ENCODE peak calls at places on chromosomes 3 and 15, in four cellular contexts. One of them, this sample, is unnamed.

GRCh38 chr15:99202176-99202552 is 47.2 kb downstream of the TTC23 start:
- DNase-seq in CD4-positive, CD25-positive, alpha-beta regulatory T cell: no peak
- DNase-seq in mucosa of descending colon: no peak
- DNase-seq in neural progenitor cell: no peak
- DNase-seq in this sample: no peak

GRCh38 chr3:52406231-52406661 is 38.7 kb downstream of the SEMA3G start:
- DNase-seq in neural progenitor cell: no peak
- DNase-seq in mucosa of descending colon: peak
- DNase-seq in CD4-positive, CD25-positive, alpha-beta regulatory T cell: no peak
- DNase-seq in this sample: peak

GRCh38 chr15:29890761-29891457 is 68.6 kb upstream of the TJP1 start:
- DNase-seq in CD4-positive, CD25-positive, alpha-beta regulatory T cell: no peak
- DNase-seq in mucosa of descending colon: no peak
- DNase-seq in neural progenitor cell: no peak
- DNase-seq in this sample: no peak

GRCh38 chr3:188929138-188929537 is 242.6 kb upstream of the TPRG1 start:
- DNase-seq in CD4-positive, CD25-positive, alpha-beta regulatory T cell: no peak
- DNase-seq in mucosa of descending colon: no peak
- DNase-seq in neural progenitor cell: peak
- DNase-seq in this sample: no peak

GRCh38 chr3:192831801-192832347 is 85.8 kb downstream of the MB21D2 start:
- DNase-seq in mucosa of descending colon: no peak
- DNase-seq in CD4-positive, CD25-positive, alpha-beta regulatory T cell: no peak
- DNase-seq in neural progenitor cell: no peak
- DNase-seq in this sample: no peak

GRCh38 chr3:68070186-68070585 is 415.8 kb upstream of the SUCLG2 start:
- DNase-seq in neural progenitor cell: no peak
- DNase-seq in CD4-positive, CD25-positive, alpha-beta regulatory T cell: no peak
- DNase-seq in mucosa of descending colon: no peak
- DNase-seq in this sample: no peak

GRCh38 chr3:141998674-141999290 is 122.3 kb downstream of the ATP1B3 start:
- DNase-seq in neural progenitor cell: no peak
- DNase-seq in mucosa of descending colon: no peak
- DNase-seq in CD4-positive, CD25-positive, alpha-beta regulatory T cell: peak
- DNase-seq in this sample: no peak

GRCh38 chr3:39569095-39569494 is 101.6 kb downstream of the MOBP start:
- DNase-seq in neural progenitor cell: no peak
- DNase-seq in CD4-positive, CD25-positive, alpha-beta regulatory T cell: no peak
- DNase-seq in mucosa of descending colon: no peak
- DNase-seq in this sample: peak

GRCh38 chr3:57059416-57059815 is 1.0 kb upstream of the SPATA12 start:
- DNase-seq in neural progenitor cell: no peak
- DNase-seq in mucosa of descending colon: no peak
- DNase-seq in CD4-positive, CD25-positive, alpha-beta regulatory T cell: no peak
- DNase-seq in this sample: no peak

GRCh38 chr3:8607285-8608040 is 37.1 kb downstream of the SSUH2 start:
- DNase-seq in CD4-positive, CD25-positive, alpha-beta regulatory T cell: no peak
- DNase-seq in neural progenitor cell: peak
- DNase-seq in mucosa of descending colon: no peak
- DNase-seq in this sample: peak

GRCh38 chr15:98123834-98124233 is 163.3 kb downstream of the ARRDC4 start:
- DNase-seq in mucosa of descending colon: no peak
- DNase-seq in CD4-positive, CD25-positive, alpha-beta regulatory T cell: no peak
- DNase-seq in neural progenitor cell: no peak
- DNase-seq in this sample: no peak

GRCh38 chr3:144463916-144464315 is 492.3 kb downstream of the DIPK2A start:
- DNase-seq in CD4-positive, CD25-positive, alpha-beta regulatory T cell: no peak
- DNase-seq in mucosa of descending colon: no peak
- DNase-seq in neural progenitor cell: no peak
- DNase-seq in this sample: no peak

GRCh38 chr3:170869645-170870593 is at the start of gene RPL22L1:
- DNase-seq in CD4-positive, CD25-positive, alpha-beta regulatory T cell: peak
- DNase-seq in neural progenitor cell: peak
- DNase-seq in mucosa of descending colon: peak
- DNase-seq in this sample: peak

GRCh38 chr3:23396746-23397145 is 193.6 kb downstream of the UBE2E2 start:
- DNase-seq in mucosa of descending colon: no peak
- DNase-seq in neural progenitor cell: no peak
- DNase-seq in CD4-positive, CD25-positive, alpha-beta regulatory T cell: no peak
- DNase-seq in this sample: no peak

GRCh38 chr15:22956980-22957264 is 23.2 kb downstream of the CYFIP1 start:
- DNase-seq in neural progenitor cell: no peak
- DNase-seq in mucosa of descending colon: no peak
- DNase-seq in CD4-positive, CD25-positive, alpha-beta regulatory T cell: no peak
- DNase-seq in this sample: no peak

GRCh38 chr15:88274534-88275460 is 18.3 kb upstream of the NTRK3 start:
- DNase-seq in CD4-positive, CD25-positive, alpha-beta regulatory T cell: peak
- DNase-seq in mucosa of descending colon: no peak
- DNase-seq in neural progenitor cell: peak
- DNase-seq in this sample: peak

GRCh38 chr3:52232279-52233107 is 6.5 kb downstream of the TWF2 start:
- DNase-seq in neural progenitor cell: peak
- DNase-seq in mucosa of descending colon: peak
- DNase-seq in CD4-positive, CD25-positive, alpha-beta regulatory T cell: no peak
- DNase-seq in this sample: no peak

GRCh38 chr15:76289582-76289981 is 21.7 kb downstream of the ETFA start:
- DNase-seq in CD4-positive, CD25-positive, alpha-beta regulatory T cell: no peak
- DNase-seq in mucosa of descending colon: no peak
- DNase-seq in neural progenitor cell: no peak
- DNase-seq in this sample: no peak

GRCh38 chr3:187741403-187742350 is 3.6 kb downstream of the BCL6 start:
- DNase-seq in neural progenitor cell: peak
- DNase-seq in mucosa of descending colon: peak
- DNase-seq in CD4-positive, CD25-positive, alpha-beta regulatory T cell: peak
- DNase-seq in this sample: peak

GRCh38 chr15:59595434-59595915 is 16.1 kb upstream of the GCNT3 start:
- DNase-seq in mucosa of descending colon: peak
- DNase-seq in CD4-positive, CD25-positive, alpha-beta regulatory T cell: no peak
- DNase-seq in neural progenitor cell: no peak
- DNase-seq in this sample: peak

GRCh38 chr3:107880702-107881101 is 210.1 kb downstream of the CD47 start:
- DNase-seq in mucosa of descending colon: no peak
- DNase-seq in CD4-positive, CD25-positive, alpha-beta regulatory T cell: no peak
- DNase-seq in neural progenitor cell: no peak
- DNase-seq in this sample: no peak

GRCh38 chr3:14424711-14425573 is 22.5 kb downstream of the SLC6A6 start:
- DNase-seq in mucosa of descending colon: peak
- DNase-seq in neural progenitor cell: no peak
- DNase-seq in CD4-positive, CD25-positive, alpha-beta regulatory T cell: no peak
- DNase-seq in this sample: no peak

GRCh38 chr3:119974666-119975065 is 119.6 kb downstream of the GSK3B start:
- DNase-seq in neural progenitor cell: no peak
- DNase-seq in CD4-positive, CD25-positive, alpha-beta regulatory T cell: no peak
- DNase-seq in mucosa of descending colon: no peak
- DNase-seq in this sample: no peak

GRCh38 chr3:36989568-36989967 is 3.4 kb downstream of the EPM2AIP1 start:
- DNase-seq in neural progenitor cell: no peak
- DNase-seq in CD4-positive, CD25-positive, alpha-beta regulatory T cell: no peak
- DNase-seq in mucosa of descending colon: no peak
- DNase-seq in this sample: no peak
- H3K4me3 ChIP-seq in neural progenitor cell: peak
- H3K4me3 ChIP-seq in CD4-positive, CD25-positive, alpha-beta regulatory T cell: peak
- H3K4me3 ChIP-seq in mucosa of descending colon: no peak
- H3K4me3 ChIP-seq in this sample: peak

GRCh38 chr3:155270485-155271342 is 22.8 kb downstream of the STRIT1 start:
- DNase-seq in CD4-positive, CD25-positive, alpha-beta regulatory T cell: no peak
- DNase-seq in neural progenitor cell: no peak
- DNase-seq in mucosa of descending colon: no peak
- DNase-seq in this sample: no peak

GRCh38 chr3:155270063-155270462 is 23.4 kb downstream of the STRIT1 start:
- DNase-seq in mucosa of descending colon: no peak
- DNase-seq in neural progenitor cell: no peak
- DNase-seq in CD4-positive, CD25-positive, alpha-beta regulatory T cell: no peak
- DNase-seq in this sample: no peak

DNA sequence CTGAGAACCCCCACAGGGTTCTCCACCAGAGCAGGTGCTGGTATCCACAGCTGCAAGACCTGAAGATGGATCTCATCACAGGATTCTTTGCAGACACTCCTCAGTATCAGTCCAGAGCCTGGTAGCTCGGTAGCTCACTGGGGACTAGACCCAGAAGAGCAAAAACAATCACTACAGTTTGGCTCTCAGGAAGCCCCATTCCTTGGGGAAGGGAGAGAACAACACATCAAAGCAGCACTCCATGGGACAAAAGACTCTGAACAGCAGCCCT is 22.2 kb downstream of the STRIT1 start:
- DNase-seq in mucosa of descending colon: no peak
- DNase-seq in CD4-positive, CD25-positive, alpha-beta regulatory T cell: no peak
- DNase-seq in neural progenitor cell: no peak
- DNase-seq in this sample: no peak
- H3K4me3 ChIP-seq in mucosa of descending colon: no peak
- H3K4me3 ChIP-seq in CD4-positive, CD25-positive, alpha-beta regulatory T cell: no peak
- H3K4me3 ChIP-seq in neural progenitor cell: no peak
- H3K4me3 ChIP-seq in this sample: no peak

DNA sequence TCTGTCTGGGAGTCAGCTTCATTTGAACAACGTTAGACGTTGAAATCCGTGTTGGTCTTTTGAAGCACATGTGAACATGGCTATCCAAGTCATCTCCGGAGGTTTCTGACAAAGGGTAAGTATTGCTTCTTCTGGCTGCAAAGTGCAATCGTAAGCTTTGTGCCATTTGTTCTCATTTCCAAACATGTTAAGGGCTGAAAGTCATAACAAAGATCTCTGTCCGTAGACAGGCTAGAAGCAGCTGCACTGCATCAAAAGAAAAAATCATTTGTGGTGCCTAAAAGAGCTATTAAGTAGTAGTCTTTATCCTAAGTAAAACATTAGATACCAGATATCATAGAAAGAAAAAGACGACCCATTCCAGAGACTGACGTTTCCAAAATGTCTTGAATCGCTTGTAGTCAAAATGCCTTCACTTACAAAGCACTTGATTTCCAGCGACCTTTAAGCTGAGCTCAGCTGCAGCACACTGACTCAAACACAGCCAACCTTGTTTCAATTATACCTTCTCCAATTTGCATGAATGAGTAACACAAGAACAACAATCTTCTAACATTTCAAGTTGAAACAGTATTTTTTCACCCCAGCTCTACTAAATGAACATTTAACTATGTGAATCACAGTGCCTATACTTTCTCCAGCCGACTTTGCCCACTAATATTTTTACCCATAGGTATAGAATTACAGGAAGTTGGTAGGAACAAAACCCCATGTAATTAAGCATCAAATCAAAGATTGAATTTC is 76.6 kb downstream of the NEDD4 start:
- DNase-seq in mucosa of descending colon: no peak
- DNase-seq in CD4-positive, CD25-positive, alpha-beta regulatory T cell: no peak
- DNase-seq in neural progenitor cell: peak
- DNase-seq in this sample: no peak
- H3K4me3 ChIP-seq in mucosa of descending colon: no peak
- H3K4me3 ChIP-seq in CD4-positive, CD25-positive, alpha-beta regulatory T cell: no peak
- H3K4me3 ChIP-seq in neural progenitor cell: no peak
- H3K4me3 ChIP-seq in this sample: peak

DNA sequence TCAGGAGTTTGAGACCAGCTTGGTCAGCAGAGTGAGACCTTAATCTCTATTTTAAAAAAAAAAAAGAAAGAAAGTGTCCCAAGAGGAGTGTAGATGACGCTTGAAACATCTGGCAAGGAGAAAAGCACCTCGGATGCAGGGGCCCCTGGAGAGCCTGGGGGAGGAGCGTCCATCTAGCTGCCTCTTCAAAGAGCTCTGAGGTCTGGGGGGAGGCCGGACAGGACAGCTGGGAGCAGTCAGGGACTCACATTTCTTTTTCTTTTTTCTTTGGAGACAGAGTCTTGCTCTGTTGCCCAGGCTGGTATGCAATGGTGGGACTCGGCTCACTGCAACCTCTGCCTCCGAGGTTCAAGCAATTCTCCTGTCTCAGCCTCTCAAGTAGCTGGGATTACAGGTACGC is 3.3 kb upstream of the IDH2 start:
- DNase-seq in neural progenitor cell: no peak
- DNase-seq in CD4-positive, CD25-positive, alpha-beta regulatory T cell: no peak
- DNase-seq in mucosa of descending colon: no peak
- DNase-seq in this sample: no peak
- H3K4me3 ChIP-seq in neural progenitor cell: no peak
- H3K4me3 ChIP-seq in CD4-positive, CD25-positive, alpha-beta regulatory T cell: no peak
- H3K4me3 ChIP-seq in mucosa of descending colon: no peak
- H3K4me3 ChIP-seq in this sample: no peak

DNA sequence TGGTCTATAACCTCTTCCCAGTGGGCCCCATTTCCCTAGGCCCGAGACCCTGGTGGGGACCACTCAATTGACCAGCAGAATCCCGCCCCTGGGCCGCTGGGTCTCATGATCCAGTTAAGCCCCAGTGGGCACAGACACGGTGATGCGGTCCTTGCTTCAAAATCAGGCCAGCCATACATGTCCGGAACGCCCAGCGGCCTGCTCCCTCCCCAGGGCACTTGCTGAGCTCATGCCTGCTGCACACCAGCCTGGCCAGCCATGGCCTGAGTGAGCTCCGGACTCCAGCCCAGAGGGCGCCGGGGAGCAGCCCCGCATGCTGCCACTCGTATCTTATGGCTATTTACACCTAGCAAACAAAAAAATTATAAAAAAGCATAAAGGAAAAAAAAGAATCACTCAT is 34.4 kb upstream of the IQSEC1 start:
- DNase-seq in neural progenitor cell: no peak
- DNase-seq in CD4-positive, CD25-positive, alpha-beta regulatory T cell: no peak
- DNase-seq in mucosa of descending colon: peak
- DNase-seq in this sample: no peak
- H3K4me3 ChIP-seq in neural progenitor cell: no peak
- H3K4me3 ChIP-seq in CD4-positive, CD25-positive, alpha-beta regulatory T cell: no peak
- H3K4me3 ChIP-seq in mucosa of descending colon: no peak
- H3K4me3 ChIP-seq in this sample: no peak

GRCh38 chr15:71116366-71116765 is 1.1 kb downstream of the THSD4 start:
- DNase-seq in mucosa of descending colon: no peak
- DNase-seq in neural progenitor cell: peak
- DNase-seq in CD4-positive, CD25-positive, alpha-beta regulatory T cell: no peak
- DNase-seq in this sample: no peak
- H3K4me3 ChIP-seq in mucosa of descending colon: no peak
- H3K4me3 ChIP-seq in neural progenitor cell: peak
- H3K4me3 ChIP-seq in CD4-positive, CD25-positive, alpha-beta regulatory T cell: no peak
- H3K4me3 ChIP-seq in this sample: peak

This sample was measured in stomach.